ENCODE peak calls at places on chromosomes 3 and 15, in six cellular contexts. A, P, I, O, U and K are unnamed samples.

GRCh38 chr3:127997961-127998360 is 54.3 kb upstream of the SEC61A1 start:
- DNase-seq in A (no peak), P (no peak), I (no peak), O (no peak), U (no peak), K (no peak)

GRCh38 chr15:58086479-58086878 is 21.0 kb upstream of the ALDH1A2 start:
- DNase-seq in A (no peak), P (no peak), I (no peak), O (no peak), U (no peak), K (no peak)

GRCh38 chr3:14879161-14879888 is 60.6 kb downstream of the FGD5 start:
- DNase-seq in A (no peak), P (no peak), I (no peak), O (no peak), U (peak; percentile 24), K (no peak)

GRCh38 chr3:34009480-34009844 is 211.0 kb downstream of the PDCD6IP start:
- DNase-seq in A (no peak), P (peak; percentile 22), I (no peak), O (no peak), U (no peak), K (no peak)

GRCh38 chr3:128873623-128874022 is 5.8 kb upstream of the ACAD9 start:
- DNase-seq in A (no peak), P (no peak), I (no peak), O (no peak), U (no peak), K (no peak)

GRCh38 chr3:25428003-25428861 is at the start of gene RARB:
- DNase-seq in A (no peak), P (peak; percentile 73), I (no peak), O (no peak), U (no peak), K (no peak)

GRCh38 chr15:94177112-94177511 is 54.2 kb upstream of the MCTP2 start:
- DNase-seq in A (no peak), P (no peak), I (no peak), O (no peak), U (no peak), K (peak; percentile 42)

GRCh38 chr3:115832265-115832664 is 209.0 kb downstream of the GAP43 start:
- DNase-seq in A (no peak), P (peak; percentile 9), I (no peak), O (no peak), U (no peak), K (no peak)

GRCh38 chr3:97863025-97863424 is 41.2 kb downstream of the CRYBG3 start:
- DNase-seq in A (no peak), P (no peak), I (no peak), O (no peak), U (no peak), K (no peak)

GRCh38 chr3:13282986-13283876 is 136.9 kb downstream of the NUP210 start:
- DNase-seq in A (no peak), P (peak; percentile 70), I (peak; percentile 33), O (no peak), U (peak; percentile 40), K (peak; percentile 13)

GRCh38 chr3:131402391-131403039 is 20.9 kb downstream of the NUDT16 start:
- DNase-seq in A (no peak), P (no peak), I (no peak), O (no peak), U (no peak), K (no peak)

GRCh38 chr15:64857421-64857820 is 15.7 kb downstream of the PLEKHO2 start:
- DNase-seq in A (no peak), P (peak; percentile 2), I (no peak), O (no peak), U (no peak), K (no peak)

GRCh38 chr15:56929389-56929788 is 10.9 kb downstream of the TCF12 start:
- DNase-seq in A (no peak), P (no peak), I (no peak), O (no peak), U (no peak), K (no peak)

GRCh38 chr3:120098710-120099109 is 4.5 kb upstream of the GSK3B start:
- DNase-seq in A (no peak), P (no peak), I (no peak), O (no peak), U (no peak), K (no peak)

GRCh38 chr3:79405183-79405582 is 362.6 kb downstream of the ROBO1 start:
- DNase-seq in A (no peak), P (no peak), I (no peak), O (no peak), U (no peak), K (no peak)

GRCh38 chr3:87191641-87192040 is 35.5 kb upstream of the CHMP2B start:
- DNase-seq in A (no peak), P (no peak), I (no peak), O (no peak), U (no peak), K (no peak)

GRCh38 chr3:4565806-4566501 is 72.8 kb downstream of the ITPR1 start:
- DNase-seq in A (no peak), P (no peak), I (no peak), O (no peak), U (no peak), K (no peak)

GRCh38 chr3:18008706-18009363 is 266.4 kb upstream of the TBC1D5 start:
- DNase-seq in A (no peak), P (no peak), I (no peak), O (peak; percentile 25), U (no peak), K (no peak)